ENCODE peak calls at places on chromosome 10, in five cellular contexts. V is mammary epithelial cell, G is GM23338, A is HepG2, F is GM23248. O is an unnamed sample.

GRCh38 chr10:9301554-9301953 is 1247.1 kb downstream of the GATA3 start:
- DNase-seq in V (no peak), G (no peak), A (no peak), F (no peak), O (no peak)

GRCh38 chr10:58264780-58265179 is 2.9 kb downstream of the IPMK start:
- DNase-seq in V (no peak), G (peak), A (no peak), F (no peak), O (no peak)

GRCh38 chr10:30092151-30092790 is 32.9 kb upstream of the JCAD start:
- DNase-seq in V (peak), G (no peak), A (no peak), F (peak), O (no peak)

GRCh38 chr10:91378061-91378460 is 32.1 kb upstream of the HECTD2 start:
- DNase-seq in V (peak), G (no peak), A (no peak), F (peak), O (no peak)

GRCh38 chr10:86206216-86206615 is 160.4 kb downstream of the GRID1 start:
- DNase-seq in V (no peak), G (no peak), A (no peak), F (no peak), O (no peak)

GRCh38 chr10:58081353-58081752 is 186.3 kb downstream of the IPMK start:
- DNase-seq in V (no peak), G (no peak), A (no peak), F (no peak), O (no peak)

GRCh38 chr10:77940225-77940624 is 13.7 kb upstream of the DLG5 start:
- DNase-seq in V (no peak), G (no peak), A (no peak), F (no peak), O (no peak)

GRCh38 chr10:129074939-129075338 is 392.1 kb upstream of the MGMT start:
- DNase-seq in V (no peak), G (no peak), A (no peak), F (no peak), O (no peak)

GRCh38 chr10:93438796-93439253 is 43.3 kb downstream of the MYOF start:
- DNase-seq in V (peak), G (peak), A (no peak), F (no peak), O (peak)

GRCh38 chr10:3898821-3899220 is 113.8 kb upstream of the KLF6 start:
- DNase-seq in V (peak), G (no peak), A (peak), F (no peak), O (no peak)

GRCh38 chr10:129373718-129374117 is 93.3 kb upstream of the MGMT start:
- DNase-seq in V (no peak), G (no peak), A (no peak), F (no peak), O (no peak)

GRCh38 chr10:43623351-43623750 is 17.1 kb downstream of the ZNF485 start:
- DNase-seq in V (no peak), G (peak), A (no peak), F (peak), O (no peak)

GRCh38 chr10:123565691-123566660 is 100.2 kb upstream of the GPR26 start:
- DNase-seq in V (no peak), G (no peak), A (no peak), F (no peak), O (no peak)

GRCh38 chr10:5046410-5046809 is 42.8 kb upstream of the AKR1C2 start:
- DNase-seq in V (no peak), G (no peak), A (no peak), F (no peak), O (no peak)

GRCh38 chr10:6050801-6051445 is 11.2 kb downstream of the IL2RA start:
- DNase-seq in V (peak), G (peak), A (peak), F (peak), O (peak)

GRCh38 chr10:6053816-6054581 is 8.2 kb downstream of the IL2RA start:
- DNase-seq in V (no peak), G (no peak), A (peak), F (no peak), O (peak)

GRCh38 chr10:6052247-6053221 is 9.6 kb downstream of the IL2RA start:
- DNase-seq in V (peak), G (no peak), A (no peak), F (no peak), O (no peak)

GRCh38 chr10:6054884-6055283 is 7.3 kb downstream of the IL2RA start:
- DNase-seq in V (no peak), G (no peak), A (no peak), F (no peak), O (no peak)

GRCh38 chr10:6053303-6053702 is 8.9 kb downstream of the IL2RA start:
- DNase-seq in V (no peak), G (no peak), A (no peak), F (no peak), O (no peak)
- TF ChIP-seq EZH2 in V (no peak), G (no peak), A (no peak), F (no peak), O (no peak)

GRCh38 chr10:31741473-31741872 is 187.2 kb downstream of the ARHGAP12 start:
- DNase-seq in V (no peak), G (no peak), A (no peak), F (no peak), O (no peak)

GRCh38 chr10:31742255-31742654 is 186.4 kb downstream of the ARHGAP12 start:
- DNase-seq in V (no peak), G (no peak), A (no peak), F (no peak), O (no peak)

GRCh38 chr10:31739759-31740158 is 188.9 kb downstream of the ARHGAP12 start:
- DNase-seq in V (no peak), G (no peak), A (no peak), F (peak), O (no peak)

GRCh38 chr10:31744025-31744424 is 184.6 kb downstream of the ARHGAP12 start:
- DNase-seq in V (no peak), G (no peak), A (no peak), F (no peak), O (no peak)

DNA sequence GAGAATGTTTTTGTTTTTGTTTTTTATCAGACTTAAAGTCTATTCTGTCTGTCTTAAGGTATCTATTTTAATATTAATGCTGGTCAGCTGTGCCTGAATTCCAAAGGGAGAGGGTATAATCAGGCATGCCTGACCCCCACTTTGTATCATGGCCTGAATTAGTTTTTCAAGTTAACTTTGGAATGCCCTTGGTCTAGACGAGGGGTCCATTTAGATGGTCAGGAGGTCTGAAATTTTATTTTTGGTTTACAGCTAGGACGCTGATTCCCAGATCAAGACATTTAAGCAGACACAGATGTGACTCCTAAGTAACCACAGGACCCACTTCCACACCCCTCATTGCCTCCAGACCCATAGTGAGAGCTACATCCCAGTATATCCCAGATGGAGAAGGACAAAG is 189.5 kb downstream of the ARHGAP12 start:
- DNase-seq in V (no peak), G (no peak), A (no peak), F (no peak), O (no peak)
- H3K27ac ChIP-seq in V (no peak), G (no peak), A (no peak), F (peak), O (no peak)

GRCh38 chr10:52308251-52309031 is 5.6 kb upstream of the DKK1 start:
- DNase-seq in V (peak), G (peak), A (peak), F (peak), O (peak)
- TF ChIP-seq EZH2 in V (no peak), G (peak), A (peak), F (no peak), O (no peak)

DNA sequence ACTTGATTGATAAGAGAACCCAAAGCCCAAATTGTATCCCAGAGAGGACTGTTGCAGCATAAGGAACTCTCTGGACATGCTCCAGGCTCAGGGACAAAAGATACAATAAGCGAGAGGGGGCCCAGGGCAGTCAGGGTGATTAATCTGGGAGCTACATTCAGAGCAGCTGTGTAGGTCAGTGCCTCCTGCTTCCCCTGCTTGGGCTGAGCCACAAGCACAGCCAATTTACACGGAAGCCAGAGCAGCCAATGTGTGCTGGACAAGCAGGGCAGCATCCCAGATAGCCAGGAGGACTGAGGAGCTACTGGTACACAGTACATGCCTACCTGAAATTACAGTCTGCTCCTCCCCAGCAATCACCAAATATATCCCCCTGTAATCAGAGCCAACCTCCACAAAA is 24.3 kb downstream of the MYPN start:
- DNase-seq in V (no peak), G (no peak), A (no peak), F (no peak), O (no peak)
- H3K27ac ChIP-seq in V (no peak), G (no peak), A (no peak), F (peak), O (no peak)

DNA sequence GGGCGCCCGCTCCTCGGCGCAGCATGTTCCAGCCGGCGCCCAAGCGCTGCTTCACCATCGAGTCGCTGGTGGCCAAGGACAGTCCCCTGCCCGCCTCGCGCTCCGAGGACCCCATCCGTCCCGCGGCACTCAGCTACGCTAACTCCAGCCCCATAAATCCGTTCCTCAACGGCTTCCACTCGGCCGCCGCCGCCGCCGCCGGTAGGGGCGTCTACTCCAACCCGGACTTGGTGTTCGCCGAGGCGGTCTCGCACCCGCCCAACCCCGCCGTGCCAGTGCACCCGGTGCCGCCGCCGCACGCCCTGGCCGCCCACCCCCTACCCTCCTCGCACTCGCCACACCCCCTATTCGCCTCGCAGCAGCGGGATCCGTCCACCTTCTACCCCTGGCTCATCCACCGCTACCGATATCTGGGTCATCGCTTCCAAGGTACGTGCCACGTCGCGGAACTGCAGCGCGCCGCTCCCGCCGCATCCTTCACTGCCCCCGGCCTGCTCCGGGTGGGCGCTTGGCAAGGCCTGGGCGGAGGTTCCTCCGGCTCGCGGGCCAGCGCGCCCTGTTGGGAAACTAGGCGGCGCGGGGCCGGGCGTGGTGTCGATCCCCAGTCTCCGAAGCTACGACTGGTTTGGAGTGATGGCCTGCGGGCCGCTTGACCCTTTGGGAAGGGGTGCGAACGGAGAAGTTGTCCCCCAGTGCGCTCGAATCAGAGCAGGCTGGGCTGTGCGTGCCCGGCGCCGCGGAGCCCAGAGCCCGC is 876 bp downstream of the EMX2 start:
- DNase-seq in V (no peak), G (peak), A (no peak), F (peak), O (peak)
- TF ChIP-seq EZH2 in V (peak), G (peak), A (no peak), F (no peak), O (peak)

GRCh38 chr10:66888237-66888636 is 37.6 kb upstream of the LRRTM3 start:
- DNase-seq in V (peak), G (no peak), A (no peak), F (no peak), O (no peak)

GRCh38 chr10:66886848-66887247 is 39.0 kb upstream of the LRRTM3 start:
- DNase-seq in V (no peak), G (no peak), A (no peak), F (no peak), O (no peak)

DNA sequence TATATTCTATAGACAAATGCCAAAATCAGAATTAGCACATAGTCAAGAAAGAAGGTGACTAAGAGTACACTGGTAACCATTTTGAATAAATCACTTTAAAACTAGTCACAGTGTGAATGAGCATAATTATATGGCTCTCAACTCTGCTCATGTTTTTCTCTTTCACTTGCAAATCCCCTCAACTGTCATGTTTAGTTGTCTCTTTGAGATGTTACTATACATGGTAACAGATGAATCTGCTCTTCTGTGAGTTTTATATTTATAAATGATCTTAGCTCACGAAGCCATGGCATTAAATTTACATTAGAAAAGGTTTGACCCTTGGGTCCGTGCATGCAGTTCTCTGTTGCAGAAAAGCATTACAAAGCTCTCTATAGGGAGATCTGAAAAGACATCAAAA is 33.0 kb upstream of the LRRTM3 start:
- DNase-seq in V (no peak), G (no peak), A (no peak), F (no peak), O (no peak)
- H3K27ac ChIP-seq in V (no peak), G (no peak), A (no peak), F (no peak), O (no peak)

GRCh38 chr10:103277713-103278299 is 868 bp downstream of the INA start:
- DNase-seq in V (no peak), G (peak), A (no peak), F (no peak), O (no peak)

GRCh38 chr10:103278862-103279298 is 1.9 kb downstream of the INA start:
- DNase-seq in V (no peak), G (peak), A (no peak), F (peak), O (peak)

GRCh38 chr10:103278424-103278823 is 1.5 kb downstream of the INA start:
- DNase-seq in V (no peak), G (no peak), A (no peak), F (no peak), O (no peak)

GRCh38 chr10:103276941-103277712 is at the start of gene INA:
- DNase-seq in V (peak), G (peak), A (no peak), F (peak), O (peak)

DNA sequence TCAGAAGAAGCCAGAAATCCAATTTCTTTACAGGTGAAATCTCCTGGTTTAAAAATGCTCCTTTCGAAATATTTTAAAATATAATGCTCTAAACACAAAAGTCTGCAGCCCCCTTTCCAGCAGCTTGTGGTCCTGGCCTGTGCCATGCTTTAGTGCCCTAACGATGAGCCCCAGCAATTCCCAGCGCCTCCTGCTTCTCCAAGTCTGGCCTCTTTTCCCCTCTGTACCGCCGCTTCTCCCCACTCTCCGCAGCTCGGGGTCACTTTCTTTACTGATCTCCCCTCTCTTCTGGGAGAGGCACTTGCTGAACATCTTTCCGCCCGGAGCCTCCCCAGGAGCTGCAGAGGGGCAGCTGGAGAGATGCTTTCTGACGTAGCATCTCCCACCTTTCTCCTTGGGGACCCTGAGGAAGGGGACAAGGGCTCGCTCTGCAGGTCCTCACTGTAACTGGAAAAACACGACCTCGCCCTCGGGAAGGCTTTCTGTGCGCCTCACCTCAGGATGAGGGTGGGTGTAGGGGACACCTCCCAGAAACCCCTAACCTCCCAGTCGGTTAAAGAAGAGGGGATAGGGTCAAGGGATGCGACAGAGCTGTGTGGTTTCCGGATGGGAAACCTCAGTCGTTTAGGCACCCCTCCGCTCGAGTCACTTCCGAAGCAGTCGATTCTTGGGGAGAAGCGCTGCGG is 544 bp upstream of the INA start:
- DNase-seq in V (no peak), G (peak), A (no peak), F (no peak), O (no peak)
- TF ChIP-seq EZH2 in V (peak), G (no peak), A (no peak), F (no peak), O (no peak)

GRCh38 chr10:97608991-97609561 is 19.6 kb downstream of the C10orf62 start:
- DNase-seq in V (no peak), G (no peak), A (no peak), F (no peak), O (no peak)
- H3K27ac ChIP-seq in V (no peak), G (no peak), A (no peak), F (no peak), O (no peak)

O was measured in hepatocyte.